ENCODE peak calls at places on chromosomes 16 and 17, in four cellular contexts. One of them, this sample, is unnamed.

GRCh38 chr17:44360826-44361225 is 2.8 kb downstream of the FAM171A2 start:
- DNase-seq in glutamatergic neuron: no peak
- DNase-seq in GM23338: peak; percentile 69
- DNase-seq in fibroblast of pulmonary artery: peak; percentile 57
- DNase-seq in this sample: no peak

GRCh38 chr17:68290268-68290954 is 516 bp downstream of the SLC16A6 start:
- DNase-seq in glutamatergic neuron: peak; percentile 34
- DNase-seq in GM23338: peak; percentile 74
- DNase-seq in fibroblast of pulmonary artery: no peak
- DNase-seq in this sample: peak; percentile 50

GRCh38 chr16:23072769-23073549 is 76.3 kb downstream of the USP31 start:
- DNase-seq in glutamatergic neuron: no peak
- DNase-seq in GM23338: peak; percentile 32
- DNase-seq in fibroblast of pulmonary artery: peak; percentile 17
- DNase-seq in this sample: no peak

GRCh38 chr17:42182927-42183734 is 2.1 kb downstream of the HCRT start:
- DNase-seq in glutamatergic neuron: no peak
- DNase-seq in GM23338: no peak
- DNase-seq in fibroblast of pulmonary artery: peak; percentile 53
- DNase-seq in this sample: no peak

GRCh38 chr17:15651583-15652110 is 32.1 kb upstream of the FBXW10B start:
- DNase-seq in glutamatergic neuron: peak; percentile 51
- DNase-seq in GM23338: peak; percentile 67
- DNase-seq in fibroblast of pulmonary artery: peak; percentile 98
- DNase-seq in this sample: peak; percentile 34

GRCh38 chr17:42872251-42872965 is 21.4 kb downstream of the AOC3 start:
- DNase-seq in glutamatergic neuron: no peak
- DNase-seq in GM23338: no peak
- DNase-seq in fibroblast of pulmonary artery: no peak
- DNase-seq in this sample: no peak

GRCh38 chr17:67994827-67995567 is 1.3 kb downstream of the C17orf58 start:
- DNase-seq in glutamatergic neuron: no peak
- DNase-seq in GM23338: no peak
- DNase-seq in fibroblast of pulmonary artery: peak; percentile 79
- DNase-seq in this sample: peak; percentile 35

GRCh38 chr17:65182233-65182632 is 45.1 kb downstream of the RGS9 start:
- DNase-seq in glutamatergic neuron: no peak
- DNase-seq in GM23338: no peak
- DNase-seq in fibroblast of pulmonary artery: no peak
- DNase-seq in this sample: peak; percentile 30

GRCh38 chr16:51431517-51432241 is 280.6 kb upstream of the SALL1 start:
- DNase-seq in glutamatergic neuron: no peak
- DNase-seq in GM23338: no peak
- DNase-seq in fibroblast of pulmonary artery: peak; percentile 89
- DNase-seq in this sample: no peak

GRCh38 chr17:78185981-78186688 is 717 bp downstream of the TK1 start:
- DNase-seq in glutamatergic neuron: no peak
- DNase-seq in GM23338: no peak
- DNase-seq in fibroblast of pulmonary artery: no peak
- DNase-seq in this sample: no peak

GRCh38 chr17:78182504-78182903 is 4.3 kb downstream of the TK1 start:
- DNase-seq in glutamatergic neuron: no peak
- DNase-seq in GM23338: no peak
- DNase-seq in fibroblast of pulmonary artery: no peak
- DNase-seq in this sample: no peak

GRCh38 chr17:78186689-78187595 is at the start of the genes AFMID and TK1:
- DNase-seq in glutamatergic neuron: peak; percentile 99
- DNase-seq in GM23338: peak; percentile 98
- DNase-seq in fibroblast of pulmonary artery: peak; percentile 97
- DNase-seq in this sample: peak; percentile 98

GRCh38 chr17:78184311-78184710 is 2.5 kb downstream of the TK1 start:
- DNase-seq in glutamatergic neuron: no peak
- DNase-seq in GM23338: no peak
- DNase-seq in fibroblast of pulmonary artery: no peak
- DNase-seq in this sample: no peak

GRCh38 chr17:78184868-78185267 is 2.0 kb downstream of the TK1 start:
- DNase-seq in glutamatergic neuron: no peak
- DNase-seq in GM23338: no peak
- DNase-seq in fibroblast of pulmonary artery: no peak
- DNase-seq in this sample: no peak
- TF ChIP-seq CTCF in glutamatergic neuron: no peak
- TF ChIP-seq CTCF in GM23338: no peak
- TF ChIP-seq CTCF in fibroblast of pulmonary artery: no peak
- TF ChIP-seq CTCF in this sample: no peak

DNA sequence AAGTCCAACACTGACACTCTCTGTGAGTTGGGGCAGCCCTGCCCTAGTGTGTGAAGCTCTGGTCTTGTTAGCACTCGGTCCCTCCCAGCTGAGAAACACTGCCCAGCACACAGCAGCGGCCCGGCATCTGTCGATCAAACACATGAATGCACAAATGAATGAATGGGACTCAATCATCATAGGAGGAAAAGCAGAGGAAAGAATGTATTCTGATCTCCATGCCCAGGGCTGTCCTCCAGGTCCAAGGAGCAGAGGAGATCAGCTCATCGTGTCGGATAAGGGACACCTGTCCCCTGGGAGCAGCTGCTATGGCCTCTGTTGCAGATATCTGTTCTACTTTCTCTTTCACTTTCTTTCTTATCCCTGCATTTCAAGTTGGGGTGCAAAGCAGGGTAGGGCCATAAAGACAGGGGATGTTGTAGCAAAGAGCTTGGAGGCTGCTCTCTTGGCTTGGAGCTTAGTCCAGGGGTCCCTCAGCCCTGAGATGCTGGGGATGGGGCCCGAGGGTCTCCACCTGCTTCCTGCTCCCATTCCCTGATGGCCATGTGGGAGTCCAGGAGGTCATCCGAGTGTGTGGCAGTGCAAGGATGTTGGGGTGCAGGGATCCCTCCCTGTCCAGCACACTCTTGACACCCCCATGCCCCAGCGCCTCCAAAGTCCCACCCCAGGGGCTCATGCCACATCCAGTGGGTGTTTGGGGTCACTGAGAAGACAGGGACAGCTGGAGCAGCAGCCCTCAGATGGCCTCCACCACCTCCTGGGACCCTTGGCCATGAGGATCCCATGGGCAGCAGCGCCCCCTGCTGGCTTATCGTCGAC is 88.2 kb downstream of the IRF8 start:
- DNase-seq in glutamatergic neuron: peak; percentile 53
- DNase-seq in GM23338: peak; percentile 66
- DNase-seq in fibroblast of pulmonary artery: no peak
- DNase-seq in this sample: peak; percentile 71
- TF ChIP-seq CTCF in glutamatergic neuron: peak; percentile 70
- TF ChIP-seq CTCF in GM23338: peak; percentile 67
- TF ChIP-seq CTCF in fibroblast of pulmonary artery: peak; percentile 20
- TF ChIP-seq CTCF in this sample: peak; percentile 39

DNA sequence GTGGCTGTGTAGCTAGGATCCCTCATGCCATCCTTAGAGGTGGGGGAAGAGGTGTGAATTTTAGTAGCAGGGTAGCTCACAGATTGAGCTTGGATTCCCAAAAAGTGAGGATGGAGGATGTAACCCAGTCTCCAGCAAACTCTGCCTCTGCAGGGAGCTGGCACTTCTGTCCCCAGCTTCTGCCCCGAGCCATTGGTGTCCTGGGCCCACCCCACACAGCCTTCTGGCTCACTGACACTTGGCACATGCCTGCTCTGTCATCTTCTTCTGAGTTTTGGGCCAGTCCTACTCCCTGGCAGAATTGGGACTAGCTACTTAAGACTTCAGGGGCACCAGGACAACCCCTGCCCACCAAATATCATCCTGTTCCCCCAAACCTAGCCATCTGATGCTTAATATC is 2.3 kb downstream of the CACNG5 start:
- DNase-seq in glutamatergic neuron: no peak
- DNase-seq in GM23338: no peak
- DNase-seq in fibroblast of pulmonary artery: no peak
- DNase-seq in this sample: no peak
- TF ChIP-seq CTCF in glutamatergic neuron: no peak
- TF ChIP-seq CTCF in GM23338: no peak
- TF ChIP-seq CTCF in fibroblast of pulmonary artery: no peak
- TF ChIP-seq CTCF in this sample: no peak

GRCh38 chr17:47941246-47941997 is at the start of gene PNPO:
- DNase-seq in glutamatergic neuron: peak; percentile 71
- DNase-seq in GM23338: peak; percentile 98
- DNase-seq in fibroblast of pulmonary artery: peak; percentile 98
- DNase-seq in this sample: peak; percentile 97
- TF ChIP-seq CTCF in glutamatergic neuron: no peak
- TF ChIP-seq CTCF in GM23338: no peak
- TF ChIP-seq CTCF in fibroblast of pulmonary artery: no peak
- TF ChIP-seq CTCF in this sample: peak; percentile 15

DNA sequence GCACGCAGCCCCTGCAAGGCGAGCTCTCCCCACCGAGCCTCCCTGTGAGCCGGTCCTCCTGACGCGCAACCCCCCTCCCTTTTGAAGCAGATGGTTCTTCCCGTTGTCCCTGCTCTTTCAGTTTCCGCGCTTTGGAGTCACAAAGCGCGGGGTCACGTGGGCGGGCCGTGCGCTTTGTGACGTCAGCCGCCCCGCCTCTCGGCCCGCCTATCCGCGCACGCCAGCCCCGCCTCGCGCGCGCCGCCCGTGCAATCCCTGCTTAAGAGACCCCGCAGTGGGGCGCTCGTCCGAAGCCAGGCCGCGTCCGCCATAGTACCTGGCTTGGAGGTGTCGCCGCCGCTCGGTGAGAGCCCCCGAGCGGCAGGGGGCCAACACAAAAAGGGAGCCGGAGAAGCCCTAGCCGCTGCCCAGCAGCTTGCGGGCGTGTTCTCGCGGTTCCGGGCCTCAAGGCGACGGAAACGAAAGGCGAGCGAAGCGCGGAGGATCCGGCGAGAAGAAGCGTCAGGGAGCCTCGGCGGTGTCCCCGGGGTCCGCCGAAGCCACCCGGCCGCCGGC is at the start of gene RBBP6:
- DNase-seq in glutamatergic neuron: peak; percentile 95
- DNase-seq in GM23338: peak; percentile 97
- DNase-seq in fibroblast of pulmonary artery: peak; percentile 98
- DNase-seq in this sample: peak; percentile 91
- TF ChIP-seq CTCF in glutamatergic neuron: peak; percentile 38
- TF ChIP-seq CTCF in GM23338: peak; percentile 45
- TF ChIP-seq CTCF in fibroblast of pulmonary artery: no peak
- TF ChIP-seq CTCF in this sample: peak; percentile 58

GRCh38 chr16:85913688-85914422 is 14.9 kb downstream of the IRF8 start:
- DNase-seq in glutamatergic neuron: no peak
- DNase-seq in GM23338: no peak
- DNase-seq in fibroblast of pulmonary artery: no peak
- DNase-seq in this sample: no peak
- TF ChIP-seq CTCF in glutamatergic neuron: no peak
- TF ChIP-seq CTCF in GM23338: no peak
- TF ChIP-seq CTCF in fibroblast of pulmonary artery: no peak
- TF ChIP-seq CTCF in this sample: no peak

DNA sequence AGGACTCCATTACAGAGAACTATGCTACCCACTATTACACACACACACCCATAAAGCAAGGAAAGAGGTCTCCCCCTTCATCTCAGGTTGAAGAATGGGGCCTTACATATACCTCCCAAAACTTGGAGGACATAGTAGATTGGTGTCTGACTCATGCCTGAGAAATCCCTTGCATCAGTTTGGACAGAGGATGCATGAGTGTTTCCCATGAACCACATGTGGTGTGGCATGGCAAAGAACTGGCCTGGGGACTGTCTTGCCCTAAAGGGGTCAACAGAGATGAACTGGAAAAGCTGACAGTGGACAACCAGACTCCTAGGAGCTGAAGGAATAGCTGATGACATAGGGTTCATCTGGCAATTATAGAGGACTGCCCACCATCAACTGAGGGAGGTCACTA is 54.0 kb downstream of the DYNLRB2 start:
- DNase-seq in glutamatergic neuron: no peak
- DNase-seq in GM23338: no peak
- DNase-seq in fibroblast of pulmonary artery: no peak
- DNase-seq in this sample: no peak
- TF ChIP-seq CTCF in glutamatergic neuron: no peak
- TF ChIP-seq CTCF in GM23338: no peak
- TF ChIP-seq CTCF in fibroblast of pulmonary artery: no peak
- TF ChIP-seq CTCF in this sample: no peak

DNA sequence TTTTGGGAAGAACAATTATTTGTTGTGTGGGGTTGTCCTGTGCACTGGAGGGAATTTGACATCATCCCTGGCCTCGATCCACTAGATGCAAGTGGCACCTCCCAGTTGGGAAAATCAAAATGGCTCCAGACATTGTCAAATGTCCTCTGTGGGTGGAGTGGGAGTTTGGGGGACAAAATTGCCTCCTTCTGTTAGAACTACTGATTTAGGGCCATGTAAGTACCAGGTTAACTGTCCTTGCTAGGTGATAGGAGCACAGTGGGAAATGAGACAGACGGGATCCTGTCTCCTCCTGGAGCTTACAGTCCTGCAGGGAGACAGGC is 56.8 kb downstream of the ARHGAP23 start:
- DNase-seq in glutamatergic neuron: no peak
- DNase-seq in GM23338: no peak
- DNase-seq in fibroblast of pulmonary artery: no peak
- DNase-seq in this sample: no peak
- TF ChIP-seq CTCF in glutamatergic neuron: no peak
- TF ChIP-seq CTCF in GM23338: no peak
- TF ChIP-seq CTCF in fibroblast of pulmonary artery: no peak
- TF ChIP-seq CTCF in this sample: no peak

DNA sequence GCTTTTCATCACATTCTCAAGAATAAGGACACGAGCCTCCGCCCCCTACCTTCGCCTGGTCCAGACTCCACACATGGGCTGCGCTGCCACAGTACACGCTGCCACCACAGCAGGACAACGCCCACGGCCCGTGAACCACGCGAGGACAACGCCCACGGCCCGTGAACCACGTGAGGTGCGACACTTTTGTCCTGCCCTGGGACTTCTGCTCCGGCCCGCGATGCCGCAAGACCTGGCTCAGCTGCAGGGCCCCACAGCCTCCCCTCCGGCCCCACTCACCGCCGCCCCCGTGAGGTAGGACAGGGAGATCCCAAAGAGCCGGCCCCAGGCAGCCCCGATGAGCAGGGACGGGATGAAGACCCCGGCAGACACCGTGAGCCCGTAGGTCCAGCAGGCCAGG is 5.9 kb upstream of the CCDC154 start:
- DNase-seq in glutamatergic neuron: no peak
- DNase-seq in GM23338: peak; percentile 52
- DNase-seq in fibroblast of pulmonary artery: no peak
- DNase-seq in this sample: no peak
- TF ChIP-seq CTCF in glutamatergic neuron: no peak
- TF ChIP-seq CTCF in GM23338: peak; percentile 56
- TF ChIP-seq CTCF in fibroblast of pulmonary artery: no peak
- TF ChIP-seq CTCF in this sample: no peak

DNA sequence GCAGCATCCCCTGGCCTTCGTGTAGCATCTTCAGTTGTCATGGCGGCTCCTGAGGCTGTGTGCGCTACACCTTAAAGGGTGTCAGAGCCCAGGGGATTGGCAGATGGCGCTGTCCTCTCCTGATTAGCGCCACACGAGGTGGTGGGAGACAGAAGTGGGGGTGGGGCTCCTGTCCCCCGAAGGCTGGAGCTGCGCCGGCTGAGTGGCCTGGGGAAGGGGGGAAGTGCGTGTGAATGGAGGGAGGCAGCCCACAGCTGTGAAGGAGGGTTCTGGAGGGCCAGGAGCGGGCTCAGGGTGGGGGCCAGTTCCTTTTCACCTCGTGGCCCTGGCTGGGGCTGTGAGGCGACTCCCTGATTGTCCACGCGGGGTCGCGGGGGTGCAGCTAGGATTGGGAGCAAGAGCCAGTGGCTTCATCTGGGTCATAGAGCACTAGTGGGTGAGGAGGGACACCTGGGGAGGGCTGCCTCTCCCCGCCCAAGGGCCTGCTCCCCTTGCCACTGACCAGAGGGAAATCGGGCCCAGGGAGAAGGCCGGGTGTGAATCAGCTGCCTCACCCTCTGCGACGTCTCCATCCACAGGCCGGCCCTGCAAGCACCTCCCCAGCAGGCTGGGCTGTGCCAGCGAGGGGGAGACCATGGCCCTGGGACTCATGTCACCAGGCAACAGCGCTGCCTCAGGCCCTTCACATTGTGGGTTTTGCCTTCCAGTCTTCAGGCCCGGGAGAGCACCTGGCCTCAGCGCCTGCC is 14.1 kb downstream of the BAHCC1 start:
- DNase-seq in glutamatergic neuron: no peak
- DNase-seq in GM23338: peak; percentile 81
- DNase-seq in fibroblast of pulmonary artery: no peak
- DNase-seq in this sample: no peak
- TF ChIP-seq CTCF in glutamatergic neuron: no peak
- TF ChIP-seq CTCF in GM23338: peak; percentile 74
- TF ChIP-seq CTCF in fibroblast of pulmonary artery: no peak
- TF ChIP-seq CTCF in this sample: no peak